ENCODE peak calls at places on chromosome 19, in ten cellular contexts. One of them, this sample, is unnamed.

GRCh38 chr19:54650108-54650666 is 12.6 kb upstream of the LILRB4 start:
- DNase-seq in NCI-H2081: no peak
- DNase-seq in PC-3: no peak
- DNase-seq in C1 segment of cervical spinal cord: no peak
- DNase-seq in stimulated activated CD8-positive, alpha-beta memory T cell treated with anti-CD3 and anti-CD28 coated beads, Interleukin-4, amount 100 ng/mL, for 24 hours: no peak
- DNase-seq in HCT116: no peak
- DNase-seq in progenitor cell of endocrine pancreas: no peak
- DNase-seq in fibroblast of the conjunctiva: no peak
- DNase-seq in cardiac muscle cell: no peak
- DNase-seq in NCI-H345: no peak
- DNase-seq in this sample: no peak

GRCh38 chr19:38434549-38435051 is 1.1 kb downstream of the RYR1 start:
- DNase-seq in NCI-H2081: no peak
- DNase-seq in PC-3: no peak
- DNase-seq in C1 segment of cervical spinal cord: peak; percentile 54
- DNase-seq in stimulated activated CD8-positive, alpha-beta memory T cell treated with anti-CD3 and anti-CD28 coated beads, Interleukin-4, amount 100 ng/mL, for 24 hours: no peak
- DNase-seq in HCT116: no peak
- DNase-seq in progenitor cell of endocrine pancreas: no peak
- DNase-seq in fibroblast of the conjunctiva: no peak
- DNase-seq in cardiac muscle cell: no peak
- DNase-seq in NCI-H345: no peak
- DNase-seq in this sample: peak; percentile 89

GRCh38 chr19:55676384-55676783 is 1.4 kb downstream of the EPN1 start:
- DNase-seq in NCI-H2081: no peak
- DNase-seq in PC-3: peak; percentile 53
- DNase-seq in C1 segment of cervical spinal cord: no peak
- DNase-seq in stimulated activated CD8-positive, alpha-beta memory T cell treated with anti-CD3 and anti-CD28 coated beads, Interleukin-4, amount 100 ng/mL, for 24 hours: no peak
- DNase-seq in HCT116: no peak
- DNase-seq in progenitor cell of endocrine pancreas: no peak
- DNase-seq in fibroblast of the conjunctiva: no peak
- DNase-seq in cardiac muscle cell: peak; percentile 27
- DNase-seq in NCI-H345: no peak
- DNase-seq in this sample: no peak

GRCh38 chr19:9565900-9566705 is 18.2 kb downstream of the ZNF121 start:
- DNase-seq in NCI-H2081: no peak
- DNase-seq in PC-3: peak; percentile 16
- DNase-seq in C1 segment of cervical spinal cord: no peak
- DNase-seq in stimulated activated CD8-positive, alpha-beta memory T cell treated with anti-CD3 and anti-CD28 coated beads, Interleukin-4, amount 100 ng/mL, for 24 hours: no peak
- DNase-seq in HCT116: no peak
- DNase-seq in progenitor cell of endocrine pancreas: no peak
- DNase-seq in fibroblast of the conjunctiva: no peak
- DNase-seq in cardiac muscle cell: peak; percentile 14
- DNase-seq in NCI-H345: no peak
- DNase-seq in this sample: no peak

GRCh38 chr19:48676887-48677286 is 4.1 kb upstream of the NTN5 start:
- DNase-seq in NCI-H2081: peak; percentile 21
- DNase-seq in PC-3: no peak
- DNase-seq in C1 segment of cervical spinal cord: no peak
- DNase-seq in stimulated activated CD8-positive, alpha-beta memory T cell treated with anti-CD3 and anti-CD28 coated beads, Interleukin-4, amount 100 ng/mL, for 24 hours: no peak
- DNase-seq in HCT116: no peak
- DNase-seq in progenitor cell of endocrine pancreas: no peak
- DNase-seq in fibroblast of the conjunctiva: no peak
- DNase-seq in cardiac muscle cell: no peak
- DNase-seq in NCI-H345: no peak
- DNase-seq in this sample: no peak

GRCh38 chr19:892243-892996 is 567 bp downstream of the MED16 start:
- DNase-seq in NCI-H2081: no peak
- DNase-seq in PC-3: no peak
- DNase-seq in C1 segment of cervical spinal cord: no peak
- DNase-seq in stimulated activated CD8-positive, alpha-beta memory T cell treated with anti-CD3 and anti-CD28 coated beads, Interleukin-4, amount 100 ng/mL, for 24 hours: no peak
- DNase-seq in HCT116: no peak
- DNase-seq in progenitor cell of endocrine pancreas: no peak
- DNase-seq in fibroblast of the conjunctiva: no peak
- DNase-seq in cardiac muscle cell: no peak
- DNase-seq in NCI-H345: no peak
- DNase-seq in this sample: no peak

GRCh38 chr19:1063030-1063908 is 3.7 kb upstream of the ARHGAP45 start:
- DNase-seq in NCI-H2081: no peak
- DNase-seq in PC-3: peak; percentile 29
- DNase-seq in C1 segment of cervical spinal cord: no peak
- DNase-seq in stimulated activated CD8-positive, alpha-beta memory T cell treated with anti-CD3 and anti-CD28 coated beads, Interleukin-4, amount 100 ng/mL, for 24 hours: no peak
- DNase-seq in HCT116: peak; percentile 78
- DNase-seq in progenitor cell of endocrine pancreas: no peak
- DNase-seq in fibroblast of the conjunctiva: no peak
- DNase-seq in cardiac muscle cell: no peak
- DNase-seq in NCI-H345: no peak
- DNase-seq in this sample: peak; percentile 67

GRCh38 chr19:54040003-54040402 is 23.7 kb downstream of the VSTM1 start:
- DNase-seq in NCI-H2081: no peak
- DNase-seq in PC-3: no peak
- DNase-seq in C1 segment of cervical spinal cord: no peak
- DNase-seq in stimulated activated CD8-positive, alpha-beta memory T cell treated with anti-CD3 and anti-CD28 coated beads, Interleukin-4, amount 100 ng/mL, for 24 hours: no peak
- DNase-seq in HCT116: no peak
- DNase-seq in progenitor cell of endocrine pancreas: no peak
- DNase-seq in fibroblast of the conjunctiva: no peak
- DNase-seq in cardiac muscle cell: no peak
- DNase-seq in NCI-H345: no peak
- DNase-seq in this sample: no peak

GRCh38 chr19:47243364-47243775 is 12.4 kb upstream of the BBC3 start:
- DNase-seq in NCI-H2081: no peak
- DNase-seq in PC-3: no peak
- DNase-seq in C1 segment of cervical spinal cord: no peak
- DNase-seq in stimulated activated CD8-positive, alpha-beta memory T cell treated with anti-CD3 and anti-CD28 coated beads, Interleukin-4, amount 100 ng/mL, for 24 hours: no peak
- DNase-seq in HCT116: no peak
- DNase-seq in progenitor cell of endocrine pancreas: no peak
- DNase-seq in fibroblast of the conjunctiva: no peak
- DNase-seq in cardiac muscle cell: no peak
- DNase-seq in NCI-H345: no peak
- DNase-seq in this sample: peak; percentile 60

GRCh38 chr19:54616840-54617560 is 13.3 kb upstream of the LILRB1 start:
- DNase-seq in NCI-H2081: no peak
- DNase-seq in PC-3: no peak
- DNase-seq in C1 segment of cervical spinal cord: no peak
- DNase-seq in stimulated activated CD8-positive, alpha-beta memory T cell treated with anti-CD3 and anti-CD28 coated beads, Interleukin-4, amount 100 ng/mL, for 24 hours: no peak
- DNase-seq in HCT116: no peak
- DNase-seq in progenitor cell of endocrine pancreas: no peak
- DNase-seq in fibroblast of the conjunctiva: no peak
- DNase-seq in cardiac muscle cell: no peak
- DNase-seq in NCI-H345: no peak
- DNase-seq in this sample: no peak

GRCh38 chr19:34662919-34663318 is 14.0 kb downstream of the SCGB2B2 start:
- DNase-seq in NCI-H2081: peak; percentile 68
- DNase-seq in PC-3: peak; percentile 36
- DNase-seq in C1 segment of cervical spinal cord: no peak
- DNase-seq in stimulated activated CD8-positive, alpha-beta memory T cell treated with anti-CD3 and anti-CD28 coated beads, Interleukin-4, amount 100 ng/mL, for 24 hours: no peak
- DNase-seq in HCT116: peak; percentile 41
- DNase-seq in progenitor cell of endocrine pancreas: no peak
- DNase-seq in fibroblast of the conjunctiva: no peak
- DNase-seq in cardiac muscle cell: peak; percentile 17
- DNase-seq in NCI-H345: peak; percentile 52
- DNase-seq in this sample: peak; percentile 19

GRCh38 chr19:2391118-2391725 is 31.2 kb downstream of the TMPRSS9 start:
- DNase-seq in NCI-H2081: peak; percentile 72
- DNase-seq in PC-3: peak; percentile 69
- DNase-seq in C1 segment of cervical spinal cord: peak; percentile 3
- DNase-seq in stimulated activated CD8-positive, alpha-beta memory T cell treated with anti-CD3 and anti-CD28 coated beads, Interleukin-4, amount 100 ng/mL, for 24 hours: peak; percentile 9
- DNase-seq in HCT116: peak; percentile 66
- DNase-seq in progenitor cell of endocrine pancreas: no peak
- DNase-seq in fibroblast of the conjunctiva: peak; percentile 53
- DNase-seq in cardiac muscle cell: peak; percentile 84
- DNase-seq in NCI-H345: peak; percentile 65
- DNase-seq in this sample: no peak

GRCh38 chr19:37313335-37313627 is 57.6 kb upstream of the ZNF527 start:
- DNase-seq in NCI-H2081: no peak
- DNase-seq in PC-3: no peak
- DNase-seq in C1 segment of cervical spinal cord: no peak
- DNase-seq in stimulated activated CD8-positive, alpha-beta memory T cell treated with anti-CD3 and anti-CD28 coated beads, Interleukin-4, amount 100 ng/mL, for 24 hours: no peak
- DNase-seq in HCT116: no peak
- DNase-seq in progenitor cell of endocrine pancreas: no peak
- DNase-seq in fibroblast of the conjunctiva: no peak
- DNase-seq in cardiac muscle cell: no peak
- DNase-seq in NCI-H345: no peak
- DNase-seq in this sample: no peak

GRCh38 chr19:15418112-15418587 is 638 bp downstream of the AKAP8L start:
- DNase-seq in NCI-H2081: peak; percentile 88
- DNase-seq in PC-3: peak; percentile 26
- DNase-seq in C1 segment of cervical spinal cord: no peak
- DNase-seq in stimulated activated CD8-positive, alpha-beta memory T cell treated with anti-CD3 and anti-CD28 coated beads, Interleukin-4, amount 100 ng/mL, for 24 hours: no peak
- DNase-seq in HCT116: no peak
- DNase-seq in progenitor cell of endocrine pancreas: no peak
- DNase-seq in fibroblast of the conjunctiva: no peak
- DNase-seq in cardiac muscle cell: peak; percentile 50
- DNase-seq in NCI-H345: peak; percentile 75
- DNase-seq in this sample: no peak

GRCh38 chr19:55319786-55320185 is 5.4 kb downstream of the TMEM150B start:
- DNase-seq in NCI-H2081: peak; percentile 16
- DNase-seq in PC-3: no peak
- DNase-seq in C1 segment of cervical spinal cord: no peak
- DNase-seq in stimulated activated CD8-positive, alpha-beta memory T cell treated with anti-CD3 and anti-CD28 coated beads, Interleukin-4, amount 100 ng/mL, for 24 hours: no peak
- DNase-seq in HCT116: no peak
- DNase-seq in progenitor cell of endocrine pancreas: peak; percentile 67
- DNase-seq in fibroblast of the conjunctiva: no peak
- DNase-seq in cardiac muscle cell: peak; percentile 79
- DNase-seq in NCI-H345: peak; percentile 7
- DNase-seq in this sample: peak; percentile 61

GRCh38 chr19:23437901-23438300 is 42.6 kb upstream of the ZNF91 start:
- DNase-seq in NCI-H2081: no peak
- DNase-seq in PC-3: no peak
- DNase-seq in C1 segment of cervical spinal cord: no peak
- DNase-seq in stimulated activated CD8-positive, alpha-beta memory T cell treated with anti-CD3 and anti-CD28 coated beads, Interleukin-4, amount 100 ng/mL, for 24 hours: no peak
- DNase-seq in HCT116: no peak
- DNase-seq in progenitor cell of endocrine pancreas: no peak
- DNase-seq in fibroblast of the conjunctiva: no peak
- DNase-seq in cardiac muscle cell: no peak
- DNase-seq in NCI-H345: no peak
- DNase-seq in this sample: no peak

GRCh38 chr19:16608290-16608704 is 19.7 kb downstream of the MED26 start:
- DNase-seq in NCI-H2081: no peak
- DNase-seq in PC-3: peak; percentile 61
- DNase-seq in C1 segment of cervical spinal cord: no peak
- DNase-seq in stimulated activated CD8-positive, alpha-beta memory T cell treated with anti-CD3 and anti-CD28 coated beads, Interleukin-4, amount 100 ng/mL, for 24 hours: no peak
- DNase-seq in HCT116: no peak
- DNase-seq in progenitor cell of endocrine pancreas: no peak
- DNase-seq in fibroblast of the conjunctiva: peak; percentile 43
- DNase-seq in cardiac muscle cell: peak; percentile 90
- DNase-seq in NCI-H345: no peak
- DNase-seq in this sample: no peak

GRCh38 chr19:29683009-29683408 is 17.7 kb downstream of the PLEKHF1 start:
- DNase-seq in NCI-H2081: no peak
- DNase-seq in PC-3: no peak
- DNase-seq in C1 segment of cervical spinal cord: peak; percentile 70
- DNase-seq in stimulated activated CD8-positive, alpha-beta memory T cell treated with anti-CD3 and anti-CD28 coated beads, Interleukin-4, amount 100 ng/mL, for 24 hours: no peak
- DNase-seq in HCT116: no peak
- DNase-seq in progenitor cell of endocrine pancreas: no peak
- DNase-seq in fibroblast of the conjunctiva: no peak
- DNase-seq in cardiac muscle cell: peak; percentile 34
- DNase-seq in NCI-H345: peak; percentile 32
- DNase-seq in this sample: no peak

GRCh38 chr19:17289489-17289888 is 7.8 kb downstream of the ANKLE1 start:
- DNase-seq in NCI-H2081: peak; percentile 30
- DNase-seq in PC-3: peak; percentile 24
- DNase-seq in C1 segment of cervical spinal cord: no peak
- DNase-seq in stimulated activated CD8-positive, alpha-beta memory T cell treated with anti-CD3 and anti-CD28 coated beads, Interleukin-4, amount 100 ng/mL, for 24 hours: peak; percentile 45
- DNase-seq in HCT116: peak; percentile 89
- DNase-seq in progenitor cell of endocrine pancreas: peak; percentile 63
- DNase-seq in fibroblast of the conjunctiva: peak; percentile 67
- DNase-seq in cardiac muscle cell: peak; percentile 95
- DNase-seq in NCI-H345: no peak
- DNase-seq in this sample: no peak

GRCh38 chr19:46429999-46430398 is 1.3 kb upstream of the PNMA8C start:
- DNase-seq in NCI-H2081: no peak
- DNase-seq in PC-3: no peak
- DNase-seq in C1 segment of cervical spinal cord: no peak
- DNase-seq in stimulated activated CD8-positive, alpha-beta memory T cell treated with anti-CD3 and anti-CD28 coated beads, Interleukin-4, amount 100 ng/mL, for 24 hours: no peak
- DNase-seq in HCT116: no peak
- DNase-seq in progenitor cell of endocrine pancreas: no peak
- DNase-seq in fibroblast of the conjunctiva: no peak
- DNase-seq in cardiac muscle cell: no peak
- DNase-seq in NCI-H345: no peak
- DNase-seq in this sample: no peak

GRCh38 chr19:10915511-10916091 is 12.8 kb downstream of the YIPF2 start:
- DNase-seq in NCI-H2081: no peak
- DNase-seq in PC-3: peak; percentile 88
- DNase-seq in C1 segment of cervical spinal cord: no peak
- DNase-seq in stimulated activated CD8-positive, alpha-beta memory T cell treated with anti-CD3 and anti-CD28 coated beads, Interleukin-4, amount 100 ng/mL, for 24 hours: no peak
- DNase-seq in HCT116: no peak
- DNase-seq in progenitor cell of endocrine pancreas: no peak
- DNase-seq in fibroblast of the conjunctiva: peak; percentile 89
- DNase-seq in cardiac muscle cell: peak; percentile 56
- DNase-seq in NCI-H345: no peak
- DNase-seq in this sample: no peak

GRCh38 chr19:38862321-38863059 is 12.7 kb upstream of the HNRNPL start:
- DNase-seq in NCI-H2081: peak; percentile 83
- DNase-seq in PC-3: peak; percentile 64
- DNase-seq in C1 segment of cervical spinal cord: no peak
- DNase-seq in stimulated activated CD8-positive, alpha-beta memory T cell treated with anti-CD3 and anti-CD28 coated beads, Interleukin-4, amount 100 ng/mL, for 24 hours: no peak
- DNase-seq in HCT116: no peak
- DNase-seq in progenitor cell of endocrine pancreas: no peak
- DNase-seq in fibroblast of the conjunctiva: no peak
- DNase-seq in cardiac muscle cell: peak; percentile 47
- DNase-seq in NCI-H345: peak; percentile 82
- DNase-seq in this sample: no peak

GRCh38 chr19:40995355-40995754 is 4.3 kb downstream of the CYP2B6 start:
- DNase-seq in NCI-H2081: no peak
- DNase-seq in PC-3: peak; percentile 84
- DNase-seq in C1 segment of cervical spinal cord: no peak
- DNase-seq in stimulated activated CD8-positive, alpha-beta memory T cell treated with anti-CD3 and anti-CD28 coated beads, Interleukin-4, amount 100 ng/mL, for 24 hours: no peak
- DNase-seq in HCT116: peak; percentile 68
- DNase-seq in progenitor cell of endocrine pancreas: no peak
- DNase-seq in fibroblast of the conjunctiva: no peak
- DNase-seq in cardiac muscle cell: no peak
- DNase-seq in NCI-H345: no peak
- DNase-seq in this sample: no peak

GRCh38 chr19:50327013-50327412 is 2.2 kb downstream of the KCNC3 start:
- DNase-seq in NCI-H2081: no peak
- DNase-seq in PC-3: no peak
- DNase-seq in C1 segment of cervical spinal cord: no peak
- DNase-seq in stimulated activated CD8-positive, alpha-beta memory T cell treated with anti-CD3 and anti-CD28 coated beads, Interleukin-4, amount 100 ng/mL, for 24 hours: no peak
- DNase-seq in HCT116: no peak
- DNase-seq in progenitor cell of endocrine pancreas: no peak
- DNase-seq in fibroblast of the conjunctiva: no peak
- DNase-seq in cardiac muscle cell: no peak
- DNase-seq in NCI-H345: no peak
- DNase-seq in this sample: no peak

GRCh38 chr19:35741216-35741541 is 1.1 kb downstream of the IGFLR1 start:
- DNase-seq in NCI-H2081: no peak
- DNase-seq in PC-3: no peak
- DNase-seq in C1 segment of cervical spinal cord: no peak
- DNase-seq in stimulated activated CD8-positive, alpha-beta memory T cell treated with anti-CD3 and anti-CD28 coated beads, Interleukin-4, amount 100 ng/mL, for 24 hours: no peak
- DNase-seq in HCT116: no peak
- DNase-seq in progenitor cell of endocrine pancreas: no peak
- DNase-seq in fibroblast of the conjunctiva: no peak
- DNase-seq in cardiac muscle cell: no peak
- DNase-seq in NCI-H345: no peak
- DNase-seq in this sample: no peak

GRCh38 chr19:52522555-52522954 is 4.9 kb upstream of the ZNF808 start:
- DNase-seq in NCI-H2081: no peak
- DNase-seq in PC-3: no peak
- DNase-seq in C1 segment of cervical spinal cord: no peak
- DNase-seq in stimulated activated CD8-positive, alpha-beta memory T cell treated with anti-CD3 and anti-CD28 coated beads, Interleukin-4, amount 100 ng/mL, for 24 hours: no peak
- DNase-seq in HCT116: no peak
- DNase-seq in progenitor cell of endocrine pancreas: no peak
- DNase-seq in fibroblast of the conjunctiva: no peak
- DNase-seq in cardiac muscle cell: no peak
- DNase-seq in NCI-H345: no peak
- DNase-seq in this sample: no peak

GRCh38 chr19:54551293-54551692 is 22.3 kb upstream of the LILRA2 start:
- DNase-seq in NCI-H2081: no peak
- DNase-seq in PC-3: no peak
- DNase-seq in C1 segment of cervical spinal cord: no peak
- DNase-seq in stimulated activated CD8-positive, alpha-beta memory T cell treated with anti-CD3 and anti-CD28 coated beads, Interleukin-4, amount 100 ng/mL, for 24 hours: no peak
- DNase-seq in HCT116: no peak
- DNase-seq in progenitor cell of endocrine pancreas: no peak
- DNase-seq in fibroblast of the conjunctiva: no peak
- DNase-seq in cardiac muscle cell: no peak
- DNase-seq in NCI-H345: no peak
- DNase-seq in this sample: no peak

GRCh38 chr19:43467730-43468129 is 2.3 kb upstream of the LYPD3 start:
- DNase-seq in NCI-H2081: no peak
- DNase-seq in PC-3: peak; percentile 71
- DNase-seq in C1 segment of cervical spinal cord: no peak
- DNase-seq in stimulated activated CD8-positive, alpha-beta memory T cell treated with anti-CD3 and anti-CD28 coated beads, Interleukin-4, amount 100 ng/mL, for 24 hours: no peak
- DNase-seq in HCT116: no peak
- DNase-seq in progenitor cell of endocrine pancreas: no peak
- DNase-seq in fibroblast of the conjunctiva: no peak
- DNase-seq in cardiac muscle cell: peak; percentile 50
- DNase-seq in NCI-H345: no peak
- DNase-seq in this sample: no peak